ENCODE peak calls at places on chromosomes 11 and 22, in nine cellular contexts. One of them, this sample, is unnamed.

GRCh38 chr11:61298663-61299244 is 3.6 kb upstream of the VWCE start:
- DNase-seq in suprapubic skin: no peak
- DNase-seq in spleen: peak; percentile 6
- DNase-seq in OCI-LY7: no peak
- DNase-seq in CD8-positive, alpha-beta memory T cell: no peak
- DNase-seq in GM23248: peak; percentile 19
- DNase-seq in right atrium auricular region: no peak
- DNase-seq in left lung: no peak
- DNase-seq in vagina: no peak
- DNase-seq in this sample: no peak

GRCh38 chr22:46451741-46452140 is 85.7 kb downstream of the CELSR1 start:
- DNase-seq in suprapubic skin: no peak
- DNase-seq in spleen: no peak
- DNase-seq in OCI-LY7: no peak
- DNase-seq in CD8-positive, alpha-beta memory T cell: no peak
- DNase-seq in GM23248: no peak
- DNase-seq in right atrium auricular region: no peak
- DNase-seq in left lung: peak; percentile 54
- DNase-seq in vagina: no peak
- DNase-seq in this sample: no peak

GRCh38 chr22:22463855-22464540 is 44.5 kb downstream of the ZNF280B start:
- DNase-seq in suprapubic skin: no peak
- DNase-seq in spleen: no peak
- DNase-seq in OCI-LY7: peak; percentile 84
- DNase-seq in CD8-positive, alpha-beta memory T cell: peak; percentile 5
- DNase-seq in GM23248: peak; percentile 63
- DNase-seq in right atrium auricular region: no peak
- DNase-seq in left lung: no peak
- DNase-seq in vagina: no peak
- DNase-seq in this sample: peak; percentile 84

GRCh38 chr11:120499859-120500258 is 11.7 kb upstream of the GRIK4 start:
- DNase-seq in suprapubic skin: no peak
- DNase-seq in spleen: no peak
- DNase-seq in OCI-LY7: no peak
- DNase-seq in CD8-positive, alpha-beta memory T cell: no peak
- DNase-seq in GM23248: no peak
- DNase-seq in right atrium auricular region: no peak
- DNase-seq in left lung: no peak
- DNase-seq in vagina: no peak
- DNase-seq in this sample: no peak

GRCh38 chr11:8087756-8088155 is 6.7 kb downstream of the TUB start:
- DNase-seq in suprapubic skin: no peak
- DNase-seq in spleen: peak; percentile 49
- DNase-seq in OCI-LY7: no peak
- DNase-seq in CD8-positive, alpha-beta memory T cell: no peak
- DNase-seq in GM23248: no peak
- DNase-seq in right atrium auricular region: no peak
- DNase-seq in left lung: no peak
- DNase-seq in vagina: no peak
- DNase-seq in this sample: no peak

GRCh38 chr11:104534268-104534667 is 364.0 kb downstream of the CASP12 start:
- DNase-seq in suprapubic skin: no peak
- DNase-seq in spleen: no peak
- DNase-seq in OCI-LY7: no peak
- DNase-seq in CD8-positive, alpha-beta memory T cell: no peak
- DNase-seq in GM23248: no peak
- DNase-seq in right atrium auricular region: no peak
- DNase-seq in left lung: no peak
- DNase-seq in vagina: no peak
- DNase-seq in this sample: no peak

GRCh38 chr11:19419021-19419750 is 178.4 kb upstream of the E2F8 start:
- DNase-seq in suprapubic skin: no peak
- DNase-seq in spleen: no peak
- DNase-seq in OCI-LY7: no peak
- DNase-seq in CD8-positive, alpha-beta memory T cell: no peak
- DNase-seq in GM23248: peak; percentile 46
- DNase-seq in right atrium auricular region: no peak
- DNase-seq in left lung: no peak
- DNase-seq in vagina: no peak
- DNase-seq in this sample: no peak

GRCh38 chr11:72189448-72190250 is 2.3 kb upstream of the FOLR1 start:
- DNase-seq in suprapubic skin: no peak
- DNase-seq in spleen: no peak
- DNase-seq in OCI-LY7: no peak
- DNase-seq in CD8-positive, alpha-beta memory T cell: no peak
- DNase-seq in GM23248: no peak
- DNase-seq in right atrium auricular region: no peak
- DNase-seq in left lung: no peak
- DNase-seq in vagina: no peak
- DNase-seq in this sample: peak; percentile 89

GRCh38 chr11:59197990-59198389 is 14.7 kb downstream of the MPEG1 start:
- DNase-seq in suprapubic skin: no peak
- DNase-seq in spleen: no peak
- DNase-seq in OCI-LY7: no peak
- DNase-seq in CD8-positive, alpha-beta memory T cell: no peak
- DNase-seq in GM23248: peak; percentile 64
- DNase-seq in right atrium auricular region: peak; percentile 73
- DNase-seq in left lung: peak; percentile 90
- DNase-seq in vagina: no peak
- DNase-seq in this sample: no peak

GRCh38 chr11:76074178-76075112 is 131.9 kb downstream of the WNT11 start:
- DNase-seq in suprapubic skin: no peak
- DNase-seq in spleen: no peak
- DNase-seq in OCI-LY7: no peak
- DNase-seq in CD8-positive, alpha-beta memory T cell: no peak
- DNase-seq in GM23248: peak; percentile 81
- DNase-seq in right atrium auricular region: no peak
- DNase-seq in left lung: no peak
- DNase-seq in vagina: no peak
- DNase-seq in this sample: no peak

GRCh38 chr11:96230686-96231085 is 112.3 kb downstream of the MAML2 start:
- DNase-seq in suprapubic skin: no peak
- DNase-seq in spleen: no peak
- DNase-seq in OCI-LY7: no peak
- DNase-seq in CD8-positive, alpha-beta memory T cell: no peak
- DNase-seq in GM23248: no peak
- DNase-seq in right atrium auricular region: no peak
- DNase-seq in left lung: no peak
- DNase-seq in vagina: no peak
- DNase-seq in this sample: no peak

GRCh38 chr22:45867118-45867905 is 109.7 kb downstream of the WNT7B start:
- DNase-seq in suprapubic skin: no peak
- DNase-seq in spleen: peak; percentile 43
- DNase-seq in OCI-LY7: no peak
- DNase-seq in CD8-positive, alpha-beta memory T cell: no peak
- DNase-seq in GM23248: peak; percentile 69
- DNase-seq in right atrium auricular region: peak; percentile 48
- DNase-seq in left lung: peak; percentile 83
- DNase-seq in vagina: no peak
- DNase-seq in this sample: peak; percentile 83

GRCh38 chr11:92703431-92703830 is 266.0 kb upstream of the MTNR1B start:
- DNase-seq in suprapubic skin: no peak
- DNase-seq in spleen: no peak
- DNase-seq in OCI-LY7: no peak
- DNase-seq in CD8-positive, alpha-beta memory T cell: no peak
- DNase-seq in GM23248: peak; percentile 76
- DNase-seq in right atrium auricular region: no peak
- DNase-seq in left lung: no peak
- DNase-seq in vagina: no peak
- DNase-seq in this sample: no peak

GRCh38 chr11:76768091-76769047 is 14.8 kb upstream of the TSKU start:
- DNase-seq in suprapubic skin: no peak
- DNase-seq in spleen: peak; percentile 86
- DNase-seq in OCI-LY7: no peak
- DNase-seq in CD8-positive, alpha-beta memory T cell: no peak
- DNase-seq in GM23248: peak; percentile 36
- DNase-seq in right atrium auricular region: peak; percentile 75
- DNase-seq in left lung: no peak
- DNase-seq in vagina: no peak
- DNase-seq in this sample: peak; percentile 82

GRCh38 chr22:37669586-37669985 is 5.8 kb upstream of the LGALS1 start:
- DNase-seq in suprapubic skin: no peak
- DNase-seq in spleen: no peak
- DNase-seq in OCI-LY7: no peak
- DNase-seq in CD8-positive, alpha-beta memory T cell: no peak
- DNase-seq in GM23248: peak; percentile 31
- DNase-seq in right atrium auricular region: no peak
- DNase-seq in left lung: no peak
- DNase-seq in vagina: no peak
- DNase-seq in this sample: no peak

GRCh38 chr11:45616802-45617549 is 48.4 kb downstream of the CHST1 start:
- DNase-seq in suprapubic skin: no peak
- DNase-seq in spleen: no peak
- DNase-seq in OCI-LY7: no peak
- DNase-seq in CD8-positive, alpha-beta memory T cell: no peak
- DNase-seq in GM23248: no peak
- DNase-seq in right atrium auricular region: no peak
- DNase-seq in left lung: no peak
- DNase-seq in vagina: no peak
- DNase-seq in this sample: no peak

GRCh38 chr22:43152001-43152354 is 619 bp downstream of the TSPO start:
- DNase-seq in suprapubic skin: no peak
- DNase-seq in spleen: no peak
- DNase-seq in OCI-LY7: peak; percentile 23
- DNase-seq in CD8-positive, alpha-beta memory T cell: no peak
- DNase-seq in GM23248: no peak
- DNase-seq in right atrium auricular region: no peak
- DNase-seq in left lung: no peak
- DNase-seq in vagina: no peak
- DNase-seq in this sample: no peak

GRCh38 chr11:69859275-69859934 is 40.2 kb upstream of the FGF3 start:
- DNase-seq in suprapubic skin: no peak
- DNase-seq in spleen: no peak
- DNase-seq in OCI-LY7: no peak
- DNase-seq in CD8-positive, alpha-beta memory T cell: no peak
- DNase-seq in GM23248: no peak
- DNase-seq in right atrium auricular region: no peak
- DNase-seq in left lung: no peak
- DNase-seq in vagina: no peak
- DNase-seq in this sample: peak; percentile 43

GRCh38 chr11:69860244-69860643 is 41.0 kb upstream of the FGF3 start:
- DNase-seq in suprapubic skin: no peak
- DNase-seq in spleen: no peak
- DNase-seq in OCI-LY7: no peak
- DNase-seq in CD8-positive, alpha-beta memory T cell: no peak
- DNase-seq in GM23248: no peak
- DNase-seq in right atrium auricular region: no peak
- DNase-seq in left lung: no peak
- DNase-seq in vagina: no peak
- DNase-seq in this sample: peak; percentile 17

GRCh38 chr11:69861901-69862300 is 42.7 kb upstream of the FGF3 start:
- DNase-seq in suprapubic skin: no peak
- DNase-seq in spleen: no peak
- DNase-seq in OCI-LY7: no peak
- DNase-seq in CD8-positive, alpha-beta memory T cell: no peak
- DNase-seq in GM23248: no peak
- DNase-seq in right atrium auricular region: no peak
- DNase-seq in left lung: no peak
- DNase-seq in vagina: no peak
- DNase-seq in this sample: no peak

GRCh38 chr11:69862331-69862761 is 43.1 kb upstream of the FGF3 start:
- DNase-seq in suprapubic skin: peak; percentile 58
- DNase-seq in spleen: no peak
- DNase-seq in OCI-LY7: no peak
- DNase-seq in CD8-positive, alpha-beta memory T cell: no peak
- DNase-seq in GM23248: no peak
- DNase-seq in right atrium auricular region: no peak
- DNase-seq in left lung: no peak
- DNase-seq in vagina: no peak
- DNase-seq in this sample: peak; percentile 75

GRCh38 chr11:69860796-69861445 is 41.7 kb upstream of the FGF3 start:
- DNase-seq in suprapubic skin: peak; percentile 56
- DNase-seq in spleen: no peak
- DNase-seq in OCI-LY7: no peak
- DNase-seq in CD8-positive, alpha-beta memory T cell: no peak
- DNase-seq in GM23248: no peak
- DNase-seq in right atrium auricular region: no peak
- DNase-seq in left lung: no peak
- DNase-seq in vagina: no peak
- DNase-seq in this sample: peak; percentile 35
- H3K4me3 ChIP-seq in suprapubic skin: no peak overlapping the region
- H3K4me3 ChIP-seq in spleen: no peak overlapping the region
- H3K4me3 ChIP-seq in OCI-LY7: no peak overlapping the region
- H3K4me3 ChIP-seq in CD8-positive, alpha-beta memory T cell: no peak overlapping the region
- H3K4me3 ChIP-seq in GM23248: no peak overlapping the region
- H3K4me3 ChIP-seq in right atrium auricular region: no peak overlapping the region
- H3K4me3 ChIP-seq in left lung: no peak overlapping the region
- H3K4me3 ChIP-seq in vagina: no peak overlapping the region
- H3K4me3 ChIP-seq in this sample: no peak overlapping the region

GRCh38 chr11:82733444-82734119 is at the start of gene FAM181B:
- DNase-seq in suprapubic skin: no peak
- DNase-seq in spleen: peak; percentile 84
- DNase-seq in OCI-LY7: no peak
- DNase-seq in CD8-positive, alpha-beta memory T cell: no peak
- DNase-seq in GM23248: peak; percentile 44
- DNase-seq in right atrium auricular region: no peak
- DNase-seq in left lung: peak; percentile 84
- DNase-seq in vagina: no peak
- DNase-seq in this sample: peak; percentile 94
- H3K36me3 ChIP-seq in suprapubic skin: no peaks in the 10 kb centered on the region
- H3K36me3 ChIP-seq in spleen: no peaks in the 10 kb centered on the region
- H3K36me3 ChIP-seq in OCI-LY7: no peaks in the 10 kb centered on the region
- H3K36me3 ChIP-seq in CD8-positive, alpha-beta memory T cell: no peaks in the 10 kb centered on the region
- H3K36me3 ChIP-seq in GM23248: no peaks in the 10 kb centered on the region
- H3K36me3 ChIP-seq in right atrium auricular region: no peaks in the 10 kb centered on the region
- H3K36me3 ChIP-seq in left lung: no peaks in the 10 kb centered on the region
- H3K36me3 ChIP-seq in vagina: no peaks in the 10 kb centered on the region
- H3K36me3 ChIP-seq in this sample: no peaks in the 10 kb centered on the region

GRCh38 chr22:49549851-49550430 is 277.7 kb downstream of the BRD1 start:
- DNase-seq in suprapubic skin: peak; percentile 59
- DNase-seq in spleen: peak; percentile 59
- DNase-seq in OCI-LY7: no peak
- DNase-seq in CD8-positive, alpha-beta memory T cell: no peak
- DNase-seq in GM23248: no peak
- DNase-seq in right atrium auricular region: no peak
- DNase-seq in left lung: no peak
- DNase-seq in vagina: no peak
- DNase-seq in this sample: peak; percentile 25
- H3K9me3 ChIP-seq in suprapubic skin: peaks cover 6% of the 10 kb centered on the region
- H3K9me3 ChIP-seq in spleen: peaks cover 17% of the 10 kb centered on the region
- H3K9me3 ChIP-seq in OCI-LY7: no peaks in the 10 kb centered on the region
- H3K9me3 ChIP-seq in CD8-positive, alpha-beta memory T cell: no peaks in the 10 kb centered on the region
- H3K9me3 ChIP-seq in GM23248: no peaks in the 10 kb centered on the region
- H3K9me3 ChIP-seq in right atrium auricular region: peaks cover 7% of the 10 kb centered on the region
- H3K9me3 ChIP-seq in left lung: peaks cover 19% of the 10 kb centered on the region
- H3K9me3 ChIP-seq in vagina: no peaks in the 10 kb centered on the region
- H3K9me3 ChIP-seq in this sample: no peaks in the 10 kb centered on the region

DNA sequence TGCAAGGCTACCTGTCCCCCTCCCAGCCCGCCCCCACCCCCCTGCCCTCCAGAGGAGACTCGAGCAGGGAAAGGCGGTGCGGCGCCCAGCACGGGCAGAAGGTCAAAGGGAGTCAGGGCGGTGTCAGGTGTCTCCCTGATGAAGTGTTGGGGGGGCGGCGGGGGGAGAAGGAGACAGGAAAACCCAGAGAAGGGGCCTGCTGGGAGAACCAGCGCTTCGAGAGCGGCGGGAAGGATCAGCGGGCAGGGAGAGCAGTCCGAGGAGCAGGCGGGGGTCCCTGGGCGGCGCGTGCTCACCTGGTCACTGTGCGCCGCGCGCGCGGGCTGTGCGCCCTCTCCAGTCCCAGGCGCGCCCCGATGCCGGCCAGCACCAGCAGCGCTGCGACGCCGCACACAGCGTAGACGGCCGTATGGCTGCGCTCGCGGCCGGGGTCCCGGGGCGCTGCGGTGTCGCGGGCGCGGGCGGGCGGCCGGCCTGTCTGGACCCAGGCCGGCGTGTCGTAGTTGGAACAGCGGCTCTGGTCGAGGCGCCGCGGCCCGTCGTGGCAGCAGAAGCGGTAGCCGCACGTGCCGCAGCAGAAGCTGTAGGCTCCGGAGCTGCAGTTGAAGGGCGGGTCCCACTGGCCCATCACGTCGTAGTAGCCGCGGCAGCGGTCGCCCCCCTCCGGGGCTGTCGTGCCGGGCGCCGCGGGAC is 886 bp downstream of the SHISA8 start:
- DNase-seq in suprapubic skin: no peak
- DNase-seq in spleen: no peak
- DNase-seq in OCI-LY7: no peak
- DNase-seq in CD8-positive, alpha-beta memory T cell: no peak
- DNase-seq in GM23248: peak; percentile 18
- DNase-seq in right atrium auricular region: no peak
- DNase-seq in left lung: no peak
- DNase-seq in vagina: no peak
- DNase-seq in this sample: peak; percentile 82
- H3K4me3 ChIP-seq in suprapubic skin: peak overlapping the region; percentile 53
- H3K4me3 ChIP-seq in spleen: peak overlapping the region; percentile 46
- H3K4me3 ChIP-seq in OCI-LY7: no peak overlapping the region
- H3K4me3 ChIP-seq in CD8-positive, alpha-beta memory T cell: no peak overlapping the region
- H3K4me3 ChIP-seq in GM23248: no peak overlapping the region
- H3K4me3 ChIP-seq in right atrium auricular region: no peak overlapping the region
- H3K4me3 ChIP-seq in left lung: no peak overlapping the region
- H3K4me3 ChIP-seq in vagina: peak overlapping the region; percentile 47
- H3K4me3 ChIP-seq in this sample: no peak overlapping the region

This sample was measured in endodermal cell.